ENCODE peak calls at places on chromosomes 12 and 14, in seven cellular contexts. One of them, this sample, is unnamed.

GRCh38 chr14:58146399-58146798 is 5.6 kb downstream of the ARMH4 start:
- DNase-seq in lower leg skin: no peak
- DNase-seq in uterus: no peak
- DNase-seq in chondrocyte: no peak
- DNase-seq in GM06990: no peak
- DNase-seq in colonic mucosa: no peak
- DNase-seq in NAMALWA: no peak
- DNase-seq in this sample: no peak

GRCh38 chr12:131007031-131007793 is 53.5 kb downstream of the ADGRD1 start:
- DNase-seq in NAMALWA: no peak
- DNase-seq in uterus: peak
- DNase-seq in lower leg skin: no peak
- DNase-seq in chondrocyte: no peak
- DNase-seq in colonic mucosa: peak
- DNase-seq in GM06990: no peak
- DNase-seq in this sample: no peak

GRCh38 chr14:90900712-90901111 is 84.5 kb upstream of the TTC7B start:
- DNase-seq in colonic mucosa: no peak
- DNase-seq in chondrocyte: no peak
- DNase-seq in GM06990: no peak
- DNase-seq in uterus: no peak
- DNase-seq in lower leg skin: no peak
- DNase-seq in NAMALWA: no peak
- DNase-seq in this sample: no peak

GRCh38 chr14:61337893-61338292 is 16.5 kb downstream of the PRKCH start:
- DNase-seq in NAMALWA: no peak
- DNase-seq in lower leg skin: no peak
- DNase-seq in uterus: no peak
- DNase-seq in GM06990: no peak
- DNase-seq in colonic mucosa: no peak
- DNase-seq in chondrocyte: no peak
- DNase-seq in this sample: no peak

GRCh38 chr14:106129274-106129673 is 602.9 kb downstream of the TMEM121 start:
- DNase-seq in chondrocyte: no peak
- DNase-seq in GM06990: peak
- DNase-seq in NAMALWA: peak
- DNase-seq in lower leg skin: no peak
- DNase-seq in uterus: no peak
- DNase-seq in colonic mucosa: no peak
- DNase-seq in this sample: no peak

GRCh38 chr12:113098428-113099028 is 37.0 kb downstream of the RASAL1 start:
- DNase-seq in NAMALWA: peak
- DNase-seq in colonic mucosa: peak
- DNase-seq in uterus: peak
- DNase-seq in GM06990: peak
- DNase-seq in lower leg skin: peak
- DNase-seq in chondrocyte: no peak
- DNase-seq in this sample: peak

GRCh38 chr12:126998747-126999285 is 1268.2 kb upstream of the TMEM132C start:
- DNase-seq in GM06990: no peak
- DNase-seq in colonic mucosa: no peak
- DNase-seq in chondrocyte: no peak
- DNase-seq in uterus: no peak
- DNase-seq in lower leg skin: no peak
- DNase-seq in NAMALWA: no peak
- DNase-seq in this sample: no peak

GRCh38 chr12:28089363-28089762 is 100.9 kb upstream of the CCDC91 start:
- DNase-seq in uterus: no peak
- DNase-seq in GM06990: no peak
- DNase-seq in colonic mucosa: no peak
- DNase-seq in lower leg skin: no peak
- DNase-seq in chondrocyte: no peak
- DNase-seq in NAMALWA: no peak
- DNase-seq in this sample: no peak

GRCh38 chr14:59018978-59019377 is 169.5 kb upstream of the DAAM1 start:
- DNase-seq in lower leg skin: no peak
- DNase-seq in NAMALWA: no peak
- DNase-seq in colonic mucosa: no peak
- DNase-seq in uterus: no peak
- DNase-seq in chondrocyte: no peak
- DNase-seq in GM06990: no peak
- DNase-seq in this sample: no peak

GRCh38 chr12:11026118-11026517 is 3.7 kb upstream of the TAS2R19 start:
- DNase-seq in NAMALWA: no peak
- DNase-seq in chondrocyte: no peak
- DNase-seq in colonic mucosa: no peak
- DNase-seq in GM06990: no peak
- DNase-seq in uterus: no peak
- DNase-seq in lower leg skin: no peak
- DNase-seq in this sample: no peak

GRCh38 chr14:57493467-57494181 is at the start of gene CCDC198:
- DNase-seq in lower leg skin: no peak
- DNase-seq in GM06990: no peak
- DNase-seq in uterus: no peak
- DNase-seq in chondrocyte: no peak
- DNase-seq in NAMALWA: no peak
- DNase-seq in colonic mucosa: no peak
- DNase-seq in this sample: no peak

GRCh38 chr14:104150201-104151027 is 12.0 kb downstream of the KIF26A start:
- DNase-seq in GM06990: no peak
- DNase-seq in lower leg skin: no peak
- DNase-seq in colonic mucosa: no peak
- DNase-seq in NAMALWA: peak
- DNase-seq in chondrocyte: no peak
- DNase-seq in uterus: no peak
- DNase-seq in this sample: no peak

GRCh38 chr14:44112774-44113460 is 394.2 kb downstream of the FSCB start:
- DNase-seq in uterus: no peak
- DNase-seq in NAMALWA: no peak
- DNase-seq in lower leg skin: no peak
- DNase-seq in GM06990: no peak
- DNase-seq in chondrocyte: no peak
- DNase-seq in colonic mucosa: no peak
- DNase-seq in this sample: no peak

GRCh38 chr12:31728289-31728916 is 418 bp downstream of the AMN1 start:
- DNase-seq in chondrocyte: no peak
- DNase-seq in uterus: peak
- DNase-seq in lower leg skin: no peak
- DNase-seq in colonic mucosa: peak
- DNase-seq in NAMALWA: no peak
- DNase-seq in GM06990: no peak
- DNase-seq in this sample: no peak

GRCh38 chr12:41242613-41243012 is 54.5 kb downstream of the PDZRN4 start:
- DNase-seq in colonic mucosa: no peak
- DNase-seq in uterus: no peak
- DNase-seq in lower leg skin: no peak
- DNase-seq in GM06990: no peak
- DNase-seq in NAMALWA: no peak
- DNase-seq in chondrocyte: no peak
- DNase-seq in this sample: no peak

GRCh38 chr12:125286005-125286727 is 220.9 kb downstream of the AACS start:
- DNase-seq in NAMALWA: no peak
- DNase-seq in GM06990: no peak
- DNase-seq in colonic mucosa: no peak
- DNase-seq in chondrocyte: no peak
- DNase-seq in lower leg skin: no peak
- DNase-seq in uterus: no peak
- DNase-seq in this sample: no peak

GRCh38 chr14:59438148-59438766 is 26.9 kb downstream of the GPR135 start:
- DNase-seq in uterus: no peak
- DNase-seq in lower leg skin: no peak
- DNase-seq in chondrocyte: no peak
- DNase-seq in colonic mucosa: no peak
- DNase-seq in GM06990: no peak
- DNase-seq in NAMALWA: no peak
- DNase-seq in this sample: no peak

GRCh38 chr12:100741084-100741711 is 53.4 kb upstream of the ANO4 start:
- DNase-seq in NAMALWA: peak
- DNase-seq in uterus: no peak
- DNase-seq in lower leg skin: no peak
- DNase-seq in colonic mucosa: peak
- DNase-seq in GM06990: no peak
- DNase-seq in chondrocyte: no peak
- DNase-seq in this sample: no peak

GRCh38 chr14:68547305-68548193 is 245.3 kb downstream of the ZFP36L1 start:
- DNase-seq in chondrocyte: no peak
- DNase-seq in lower leg skin: peak
- DNase-seq in NAMALWA: no peak
- DNase-seq in colonic mucosa: no peak
- DNase-seq in uterus: peak
- DNase-seq in GM06990: no peak
- DNase-seq in this sample: no peak

GRCh38 chr12:10557766-10558165 is 52.1 kb downstream of the EIF2S3B start:
- DNase-seq in chondrocyte: no peak
- DNase-seq in colonic mucosa: no peak
- DNase-seq in GM06990: peak
- DNase-seq in uterus: no peak
- DNase-seq in NAMALWA: peak
- DNase-seq in lower leg skin: no peak
- DNase-seq in this sample: no peak

GRCh38 chr14:33792387-33793368 is 158.2 kb downstream of the EGLN3 start:
- DNase-seq in colonic mucosa: peak
- DNase-seq in uterus: peak
- DNase-seq in chondrocyte: no peak
- DNase-seq in lower leg skin: peak
- DNase-seq in GM06990: peak
- DNase-seq in NAMALWA: peak
- DNase-seq in this sample: peak

GRCh38 chr12:1083888-1084262 is 92.9 kb downstream of the ERC1 start:
- DNase-seq in GM06990: no peak
- DNase-seq in lower leg skin: no peak
- DNase-seq in chondrocyte: no peak
- DNase-seq in NAMALWA: peak
- DNase-seq in uterus: peak
- DNase-seq in colonic mucosa: no peak
- DNase-seq in this sample: no peak

GRCh38 chr12:124654666-124655316 is 87.4 kb upstream of the NCOR2 start:
- DNase-seq in NAMALWA: no peak
- DNase-seq in chondrocyte: no peak
- DNase-seq in GM06990: no peak
- DNase-seq in uterus: peak
- DNase-seq in colonic mucosa: no peak
- DNase-seq in lower leg skin: no peak
- DNase-seq in this sample: no peak

GRCh38 chr14:39102265-39102968 is 618 bp downstream of the SEC23A start:
- DNase-seq in NAMALWA: peak
- DNase-seq in colonic mucosa: peak
- DNase-seq in chondrocyte: peak
- DNase-seq in uterus: no peak
- DNase-seq in GM06990: no peak
- DNase-seq in lower leg skin: no peak
- DNase-seq in this sample: peak

GRCh38 chr14:92607702-92608429 is 94.3 kb downstream of the RIN3 start:
- DNase-seq in colonic mucosa: no peak
- DNase-seq in NAMALWA: no peak
- DNase-seq in chondrocyte: no peak
- DNase-seq in lower leg skin: no peak
- DNase-seq in uterus: no peak
- DNase-seq in GM06990: no peak
- DNase-seq in this sample: no peak

This sample was measured in natural killer cell.